ENCODE peak calls at places on chromosomes 2 and 18, in five cellular contexts. One of them, this sample, is unnamed.

GRCh38 chr2:86368181-86368824 is 30.9 kb upstream of the REEP1 start:
- DNase-seq in HepG2: peak
- DNase-seq in astrocyte: peak
- DNase-seq in fibroblast of lung: peak
- DNase-seq in mammary epithelial cell: peak
- DNase-seq in this sample: peak

GRCh38 chr2:64857581-64858471 is 131.4 kb upstream of the SLC1A4 start:
- DNase-seq in HepG2: no peak
- DNase-seq in astrocyte: peak
- DNase-seq in fibroblast of lung: peak
- DNase-seq in mammary epithelial cell: no peak
- DNase-seq in this sample: no peak

GRCh38 chr2:65228249-65228750 is 669 bp downstream of the ACTR2 start:
- DNase-seq in HepG2: peak
- DNase-seq in astrocyte: peak
- DNase-seq in fibroblast of lung: peak
- DNase-seq in mammary epithelial cell: peak
- DNase-seq in this sample: peak

GRCh38 chr2:27716301-27717069 is 52.8 kb downstream of the SLC4A1AP start:
- DNase-seq in HepG2: no peak
- DNase-seq in astrocyte: no peak
- DNase-seq in fibroblast of lung: no peak
- DNase-seq in mammary epithelial cell: no peak
- DNase-seq in this sample: no peak

GRCh38 chr2:43423941-43424261 is 171.9 kb downstream of the THADA start:
- DNase-seq in HepG2: no peak
- DNase-seq in astrocyte: no peak
- DNase-seq in fibroblast of lung: no peak
- DNase-seq in mammary epithelial cell: no peak
- DNase-seq in this sample: no peak

GRCh38 chr2:55093381-55093780 is 43.1 kb upstream of the RTN4 start:
- DNase-seq in HepG2: no peak
- DNase-seq in astrocyte: peak
- DNase-seq in fibroblast of lung: peak
- DNase-seq in mammary epithelial cell: peak
- DNase-seq in this sample: no peak

GRCh38 chr2:204108301-204108700 is 171.7 kb downstream of the ICOS start:
- DNase-seq in HepG2: peak
- DNase-seq in astrocyte: peak
- DNase-seq in fibroblast of lung: peak
- DNase-seq in mammary epithelial cell: no peak
- DNase-seq in this sample: peak

GRCh38 chr2:30971291-30972025 is 164.2 kb upstream of the CAPN13 start:
- DNase-seq in HepG2: no peak
- DNase-seq in astrocyte: no peak
- DNase-seq in fibroblast of lung: no peak
- DNase-seq in mammary epithelial cell: no peak
- DNase-seq in this sample: no peak

GRCh38 chr2:241811952-241812729 is 3.1 kb downstream of the NEU4 start:
- DNase-seq in HepG2: no peak
- DNase-seq in astrocyte: no peak
- DNase-seq in fibroblast of lung: no peak
- DNase-seq in mammary epithelial cell: no peak
- DNase-seq in this sample: no peak

GRCh38 chr2:112821142-112821541 is 15.4 kb downstream of the IL1B start:
- DNase-seq in HepG2: no peak
- DNase-seq in astrocyte: no peak
- DNase-seq in fibroblast of lung: peak
- DNase-seq in mammary epithelial cell: no peak
- DNase-seq in this sample: no peak

GRCh38 chr2:50066858-50067257 is 912.5 kb upstream of the FSHR start:
- DNase-seq in HepG2: no peak
- DNase-seq in astrocyte: no peak
- DNase-seq in fibroblast of lung: no peak
- DNase-seq in mammary epithelial cell: no peak
- DNase-seq in this sample: no peak

GRCh38 chr2:102420290-102420689 is 2.7 kb upstream of the IL18RAP start:
- DNase-seq in HepG2: no peak
- DNase-seq in astrocyte: no peak
- DNase-seq in fibroblast of lung: no peak
- DNase-seq in mammary epithelial cell: no peak
- DNase-seq in this sample: no peak

GRCh38 chr2:179268277-179268935 is 3.8 kb upstream of the SESTD1 start:
- DNase-seq in HepG2: peak
- DNase-seq in astrocyte: peak
- DNase-seq in fibroblast of lung: peak
- DNase-seq in mammary epithelial cell: peak
- DNase-seq in this sample: no peak

GRCh38 chr2:169509230-169509917 is at the start of gene KLHL41:
- DNase-seq in HepG2: no peak
- DNase-seq in astrocyte: peak
- DNase-seq in fibroblast of lung: peak
- DNase-seq in mammary epithelial cell: peak
- DNase-seq in this sample: no peak

GRCh38 chr2:238945433-238946150 is 97.7 kb downstream of the TWIST2 start:
- DNase-seq in HepG2: peak
- DNase-seq in astrocyte: peak
- DNase-seq in fibroblast of lung: peak
- DNase-seq in mammary epithelial cell: no peak
- DNase-seq in this sample: no peak

GRCh38 chr2:203804766-203805484 is 62.6 kb upstream of the CTLA4 start:
- DNase-seq in HepG2: no peak
- DNase-seq in astrocyte: peak
- DNase-seq in fibroblast of lung: peak
- DNase-seq in mammary epithelial cell: peak
- DNase-seq in this sample: no peak

GRCh38 chr2:1169291-1169949 is 218.8 kb downstream of the SNTG2 start:
- DNase-seq in HepG2: no peak
- DNase-seq in astrocyte: no peak
- DNase-seq in fibroblast of lung: no peak
- DNase-seq in mammary epithelial cell: no peak
- DNase-seq in this sample: peak

GRCh38 chr2:96397756-96398525 is 62.4 kb downstream of the NCAPH start:
- DNase-seq in HepG2: no peak
- DNase-seq in astrocyte: no peak
- DNase-seq in fibroblast of lung: no peak
- DNase-seq in mammary epithelial cell: no peak
- DNase-seq in this sample: no peak

GRCh38 chr2:14866953-14867352 is 234.4 kb downstream of the LRATD1 start:
- DNase-seq in HepG2: no peak
- DNase-seq in astrocyte: no peak
- DNase-seq in fibroblast of lung: peak
- DNase-seq in mammary epithelial cell: no peak
- DNase-seq in this sample: no peak

GRCh38 chr2:68878753-68879152 is 7.6 kb upstream of the BMP10 start:
- DNase-seq in HepG2: no peak
- DNase-seq in astrocyte: peak
- DNase-seq in fibroblast of lung: peak
- DNase-seq in mammary epithelial cell: no peak
- DNase-seq in this sample: no peak

GRCh38 chr2:40228296-40228695 is 223.6 kb downstream of the SLC8A1 start:
- DNase-seq in HepG2: no peak
- DNase-seq in astrocyte: no peak
- DNase-seq in fibroblast of lung: no peak
- DNase-seq in mammary epithelial cell: no peak
- DNase-seq in this sample: no peak

GRCh38 chr2:61639721-61640120 is 101.6 kb upstream of the XPO1 start:
- DNase-seq in HepG2: no peak
- DNase-seq in astrocyte: no peak
- DNase-seq in fibroblast of lung: no peak
- DNase-seq in mammary epithelial cell: no peak
- DNase-seq in this sample: no peak

GRCh38 chr2:174688079-174688478 is 76.2 kb downstream of the CHRNA1 start:
- DNase-seq in HepG2: no peak
- DNase-seq in astrocyte: no peak
- DNase-seq in fibroblast of lung: peak
- DNase-seq in mammary epithelial cell: peak
- DNase-seq in this sample: no peak

GRCh38 chr2:187054501-187055319 is 205.7 kb upstream of the ZSWIM2 start:
- DNase-seq in HepG2: peak
- DNase-seq in astrocyte: no peak
- DNase-seq in fibroblast of lung: no peak
- DNase-seq in mammary epithelial cell: no peak
- DNase-seq in this sample: no peak

GRCh38 chr2:233820766-233821105 is 33.6 kb downstream of the HJURP start:
- DNase-seq in HepG2: no peak
- DNase-seq in astrocyte: no peak
- DNase-seq in fibroblast of lung: no peak
- DNase-seq in mammary epithelial cell: no peak
- DNase-seq in this sample: no peak

GRCh38 chr2:149394864-149395263 is 64.5 kb downstream of the LYPD6 start:
- DNase-seq in HepG2: no peak
- DNase-seq in astrocyte: peak
- DNase-seq in fibroblast of lung: peak
- DNase-seq in mammary epithelial cell: no peak
- DNase-seq in this sample: no peak
- H2AFZ ChIP-seq in HepG2: no peak
- H2AFZ ChIP-seq in astrocyte: no peak
- H2AFZ ChIP-seq in fibroblast of lung: no peak
- H2AFZ ChIP-seq in mammary epithelial cell: no peak
- H2AFZ ChIP-seq in this sample: no peak

GRCh38 chr18:36296591-36297418 is 708 bp upstream of the FHOD3 start:
- DNase-seq in HepG2: peak
- DNase-seq in astrocyte: peak
- DNase-seq in fibroblast of lung: peak
- DNase-seq in mammary epithelial cell: peak
- DNase-seq in this sample: no peak

GRCh38 chr18:36295880-36296301 is 1.6 kb upstream of the FHOD3 start:
- DNase-seq in HepG2: no peak
- DNase-seq in astrocyte: no peak
- DNase-seq in fibroblast of lung: no peak
- DNase-seq in mammary epithelial cell: no peak
- DNase-seq in this sample: no peak

GRCh38 chr18:36299010-36299409 is 1.5 kb downstream of the FHOD3 start:
- DNase-seq in HepG2: no peak
- DNase-seq in astrocyte: no peak
- DNase-seq in fibroblast of lung: no peak
- DNase-seq in mammary epithelial cell: no peak
- DNase-seq in this sample: no peak

GRCh38 chr18:36298113-36298701 is 694 bp downstream of the FHOD3 start:
- DNase-seq in HepG2: no peak
- DNase-seq in astrocyte: no peak
- DNase-seq in fibroblast of lung: no peak
- DNase-seq in mammary epithelial cell: no peak
- DNase-seq in this sample: no peak

DNA sequence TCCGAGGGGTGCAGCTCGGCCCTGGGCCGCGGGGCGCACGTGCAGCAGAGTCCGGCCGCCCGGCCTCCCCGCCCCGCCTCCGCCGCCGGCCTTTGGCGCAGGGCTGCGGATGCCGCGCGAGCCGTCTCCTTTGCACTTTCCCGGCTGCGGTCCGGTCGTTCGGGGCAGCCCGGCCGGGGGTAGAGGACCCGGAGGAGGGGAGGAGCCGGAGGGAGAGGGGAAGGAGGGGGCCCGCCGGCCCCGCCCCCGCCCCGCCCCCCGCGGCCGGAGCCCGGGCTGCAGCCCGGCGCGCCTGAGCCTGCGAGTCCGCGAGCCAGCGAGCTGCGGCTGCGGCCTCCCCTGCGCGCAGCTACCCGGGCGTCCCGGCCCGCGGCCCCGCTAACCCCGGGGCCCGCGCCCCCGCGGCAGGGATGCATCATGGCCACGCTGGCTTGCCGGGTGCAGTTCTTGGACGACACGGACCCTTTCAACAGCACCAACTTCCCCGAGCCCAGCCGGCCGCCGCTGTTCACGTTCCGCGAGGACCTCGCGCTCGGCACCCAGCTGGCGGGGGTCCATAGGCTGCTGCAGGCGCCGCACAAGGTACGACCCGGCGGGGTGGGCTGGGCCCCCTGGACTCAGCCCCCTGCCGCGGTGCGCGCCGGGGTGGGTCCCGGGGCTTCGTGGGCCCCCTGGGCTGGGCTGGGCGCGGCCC is at the start of gene FHOD3:
- DNase-seq in HepG2: no peak
- DNase-seq in astrocyte: peak
- DNase-seq in fibroblast of lung: peak
- DNase-seq in mammary epithelial cell: peak
- DNase-seq in this sample: no peak
- TF ChIP-seq EZH2 in HepG2: no peak
- TF ChIP-seq EZH2 in astrocyte: no peak
- TF ChIP-seq EZH2 in fibroblast of lung: no peak
- TF ChIP-seq EZH2 in mammary epithelial cell: no peak
- TF ChIP-seq EZH2 in this sample: no peak

DNA sequence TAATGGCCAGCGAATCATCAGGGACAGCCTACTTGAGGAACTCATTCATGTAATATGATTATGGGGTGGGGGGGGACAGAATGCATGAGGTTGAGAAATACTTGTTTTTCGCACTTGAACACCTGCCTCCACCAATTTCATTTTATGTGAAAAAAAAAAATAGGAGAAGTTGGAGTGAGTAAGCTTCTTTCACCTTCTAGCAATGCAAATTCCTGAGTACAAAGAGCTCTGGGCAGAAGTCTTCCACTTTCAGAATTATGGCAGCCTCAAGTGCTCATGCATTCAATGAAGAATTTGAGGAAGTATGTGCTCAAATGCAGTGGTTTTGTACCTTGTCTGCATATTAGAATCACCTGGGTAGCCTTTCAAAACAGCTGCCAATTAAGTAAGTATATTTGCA is 40.1 kb upstream of the GPD2 start:
- DNase-seq in HepG2: no peak
- DNase-seq in astrocyte: no peak
- DNase-seq in fibroblast of lung: no peak
- DNase-seq in mammary epithelial cell: no peak
- DNase-seq in this sample: no peak
- H2AFZ ChIP-seq in HepG2: no peak
- H2AFZ ChIP-seq in astrocyte: no peak
- H2AFZ ChIP-seq in fibroblast of lung: no peak
- H2AFZ ChIP-seq in mammary epithelial cell: no peak
- H2AFZ ChIP-seq in this sample: no peak

GRCh38 chr2:98385050-98385699 is 38.9 kb downstream of the CNGA3 start:
- DNase-seq in HepG2: peak
- DNase-seq in astrocyte: peak
- DNase-seq in fibroblast of lung: peak
- DNase-seq in mammary epithelial cell: peak
- DNase-seq in this sample: peak

GRCh38 chr2:98383166-98383565 is 36.9 kb downstream of the CNGA3 start:
- DNase-seq in HepG2: no peak
- DNase-seq in astrocyte: no peak
- DNase-seq in fibroblast of lung: no peak
- DNase-seq in mammary epithelial cell: no peak
- DNase-seq in this sample: no peak

GRCh38 chr2:98382086-98382485 is 35.8 kb downstream of the CNGA3 start:
- DNase-seq in HepG2: no peak
- DNase-seq in astrocyte: no peak
- DNase-seq in fibroblast of lung: no peak
- DNase-seq in mammary epithelial cell: no peak
- DNase-seq in this sample: no peak

GRCh38 chr2:98381494-98381893 is 35.2 kb downstream of the CNGA3 start:
- DNase-seq in HepG2: no peak
- DNase-seq in astrocyte: no peak
- DNase-seq in fibroblast of lung: no peak
- DNase-seq in mammary epithelial cell: no peak
- DNase-seq in this sample: no peak

DNA sequence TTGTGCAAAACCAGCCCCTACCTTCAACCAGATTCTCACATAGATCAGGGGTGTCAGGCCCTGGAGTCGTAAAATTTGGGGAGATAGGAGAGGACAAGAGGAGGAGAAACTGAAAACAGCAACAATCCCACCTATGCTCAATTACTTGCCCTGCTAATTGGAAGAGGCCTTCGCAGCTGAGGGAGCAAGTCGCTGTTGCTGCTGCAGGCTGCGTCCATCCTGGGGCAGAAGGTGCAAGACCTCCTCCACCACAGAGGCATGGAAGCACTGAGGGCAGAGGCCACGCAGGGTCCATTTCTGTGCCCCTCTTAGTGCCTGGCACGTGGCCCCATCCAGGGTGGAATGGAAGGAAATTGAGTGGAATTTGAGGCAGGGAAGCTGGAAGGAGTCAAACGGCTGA is 36.5 kb downstream of the CNGA3 start:
- DNase-seq in HepG2: no peak
- DNase-seq in astrocyte: no peak
- DNase-seq in fibroblast of lung: no peak
- DNase-seq in mammary epithelial cell: no peak
- DNase-seq in this sample: no peak
- TF ChIP-seq EZH2 in HepG2: no peak
- TF ChIP-seq EZH2 in astrocyte: no peak
- TF ChIP-seq EZH2 in fibroblast of lung: no peak
- TF ChIP-seq EZH2 in mammary epithelial cell: no peak
- TF ChIP-seq EZH2 in this sample: no peak